ENCODE peak calls at places on chromosomes 12 and 14, in four cellular contexts. One of them, this sample, is unnamed.

GRCh38 chr12:113201187-113202177 is 16.0 kb downstream of the RITA1 start:
- DNase-seq in K562: no peak
- DNase-seq in HepG2: no peak
- DNase-seq in GM12878: no peak
- DNase-seq in this sample: no peak

GRCh38 chr14:61528591-61529021 is 166.7 kb upstream of the HIF1A start:
- DNase-seq in HepG2: no peak
- DNase-seq in GM12878: no peak
- DNase-seq in K562: no peak
- DNase-seq in this sample: no peak

GRCh38 chr12:6372403-6373003 is 2.9 kb downstream of the SCNN1A start:
- DNase-seq in GM12878: no peak
- DNase-seq in HepG2: peak
- DNase-seq in K562: no peak
- DNase-seq in this sample: peak

GRCh38 chr12:112879191-112879705 is 27.5 kb upstream of the OAS1 start:
- DNase-seq in HepG2: no peak
- DNase-seq in GM12878: no peak
- DNase-seq in K562: no peak
- DNase-seq in this sample: no peak

GRCh38 chr12:29242921-29243431 is 93.9 kb downstream of the FAR2 start:
- DNase-seq in GM12878: no peak
- DNase-seq in HepG2: no peak
- DNase-seq in K562: no peak
- DNase-seq in this sample: no peak

GRCh38 chr14:55316528-55316927 is 45.3 kb downstream of the FBXO34 start:
- DNase-seq in GM12878: no peak
- DNase-seq in HepG2: no peak
- DNase-seq in K562: no peak
- DNase-seq in this sample: no peak

GRCh38 chr12:99059824-99060526 is 414.9 kb downstream of the APAF1 start:
- DNase-seq in HepG2: no peak
- DNase-seq in GM12878: no peak
- DNase-seq in K562: no peak
- DNase-seq in this sample: no peak

GRCh38 chr14:93231129-93231979 is 24.3 kb downstream of the UBR7 start:
- DNase-seq in HepG2: no peak
- DNase-seq in K562: no peak
- DNase-seq in GM12878: no peak
- DNase-seq in this sample: peak

GRCh38 chr12:121797937-121798801 is 4.7 kb upstream of the RHOF start:
- DNase-seq in GM12878: no peak
- DNase-seq in K562: no peak
- DNase-seq in HepG2: no peak
- DNase-seq in this sample: no peak

GRCh38 chr14:106837870-106838269 is 1311.5 kb downstream of the TMEM121 start:
- DNase-seq in K562: no peak
- DNase-seq in HepG2: no peak
- DNase-seq in GM12878: no peak
- DNase-seq in this sample: no peak

GRCh38 chr12:77608157-77608755 is 222.4 kb upstream of the NAV3 start:
- DNase-seq in K562: no peak
- DNase-seq in GM12878: no peak
- DNase-seq in HepG2: no peak
- DNase-seq in this sample: no peak

GRCh38 chr12:2185751-2186341 is 133.1 kb downstream of the CACNA1C start:
- DNase-seq in K562: no peak
- DNase-seq in HepG2: no peak
- DNase-seq in GM12878: no peak
- DNase-seq in this sample: no peak

GRCh38 chr12:95763809-95764253 is 26.7 kb downstream of the NTN4 start:
- DNase-seq in GM12878: no peak
- DNase-seq in HepG2: peak
- DNase-seq in K562: no peak
- DNase-seq in this sample: peak

GRCh38 chr14:49972840-49973239 is 80.0 kb downstream of the ARF6 start:
- DNase-seq in GM12878: no peak
- DNase-seq in HepG2: peak
- DNase-seq in K562: no peak
- DNase-seq in this sample: peak

DNA sequence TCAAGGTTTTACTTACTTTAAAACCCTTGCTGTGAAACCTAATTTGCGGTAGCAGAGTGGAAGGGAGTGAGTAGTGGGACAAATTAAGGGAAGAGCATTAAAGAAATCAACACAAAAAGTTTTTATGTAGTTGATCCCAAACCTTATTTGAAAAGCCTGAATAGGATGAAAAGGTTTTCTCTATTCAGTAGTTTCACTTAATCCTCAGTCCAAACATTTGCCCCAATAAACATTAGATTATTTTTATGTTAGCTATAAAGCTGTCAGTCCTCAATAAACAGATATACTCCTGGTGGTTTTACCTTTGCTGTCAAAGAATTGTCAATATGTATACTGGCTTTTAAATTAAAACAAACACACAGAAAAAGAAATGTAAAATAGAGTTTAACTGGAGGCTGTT is 136.0 kb downstream of the PAX9 start:
- DNase-seq in HepG2: no peak
- DNase-seq in GM12878: no peak
- DNase-seq in K562: no peak
- DNase-seq in this sample: no peak
- TF ChIP-seq USF2 in HepG2: no peak
- TF ChIP-seq USF2 in GM12878: no peak
- TF ChIP-seq USF2 in K562: no peak
- TF ChIP-seq USF2 in this sample: no peak

GRCh38 chr12:109239179-109239578 is 69.9 kb downstream of the FOXN4 start:
- DNase-seq in K562: no peak
- DNase-seq in HepG2: no peak
- DNase-seq in GM12878: no peak
- DNase-seq in this sample: no peak

GRCh38 chr12:109234012-109234411 is 75.1 kb downstream of the FOXN4 start:
- DNase-seq in K562: no peak
- DNase-seq in HepG2: no peak
- DNase-seq in GM12878: no peak
- DNase-seq in this sample: no peak

GRCh38 chr12:109232731-109233130 is 76.4 kb downstream of the FOXN4 start:
- DNase-seq in K562: no peak
- DNase-seq in HepG2: no peak
- DNase-seq in GM12878: no peak
- DNase-seq in this sample: no peak

GRCh38 chr12:109239691-109240090 is 69.4 kb downstream of the FOXN4 start:
- DNase-seq in K562: no peak
- DNase-seq in GM12878: no peak
- DNase-seq in HepG2: no peak
- DNase-seq in this sample: no peak

GRCh38 chr12:109236257-109236656 is 72.8 kb downstream of the FOXN4 start:
- DNase-seq in HepG2: no peak
- DNase-seq in K562: no peak
- DNase-seq in GM12878: no peak
- DNase-seq in this sample: no peak
- TF ChIP-seq JUNB in HepG2: no peak
- TF ChIP-seq JUNB in K562: no peak
- TF ChIP-seq JUNB in GM12878: no peak
- TF ChIP-seq JUNB in this sample: no peak

DNA sequence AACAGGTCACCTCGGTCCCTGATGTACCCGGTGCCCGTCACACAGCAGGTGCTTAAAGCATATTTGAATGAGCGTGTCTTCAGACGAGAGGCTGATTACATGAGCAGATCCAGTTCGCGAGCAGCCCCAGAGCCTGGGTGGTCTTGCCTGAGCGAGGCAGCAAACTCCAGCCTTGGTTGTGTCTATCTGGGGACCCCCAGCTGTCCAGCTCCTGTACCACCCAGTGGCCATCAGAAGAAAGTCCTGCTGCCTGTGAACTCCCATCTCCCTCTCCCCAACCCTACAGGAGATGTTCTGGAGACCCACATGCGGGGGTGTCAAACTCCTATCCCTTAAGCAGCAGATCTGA is 174.2 kb downstream of the PHETA1 start:
- DNase-seq in K562: no peak
- DNase-seq in HepG2: no peak
- DNase-seq in GM12878: no peak
- DNase-seq in this sample: no peak
- TF ChIP-seq HDAC2 in K562: no peak
- TF ChIP-seq HDAC2 in HepG2: no peak
- TF ChIP-seq HDAC2 in GM12878: no peak
- TF ChIP-seq HDAC2 in this sample: no peak

GRCh38 chr12:46524778-46525177 is 152.2 kb upstream of the SLC38A2 start:
- DNase-seq in K562: no peak
- DNase-seq in GM12878: no peak
- DNase-seq in HepG2: no peak
- DNase-seq in this sample: peak
- TF ChIP-seq USF2 in K562: no peak
- TF ChIP-seq USF2 in GM12878: no peak
- TF ChIP-seq USF2 in HepG2: no peak
- TF ChIP-seq USF2 in this sample: no peak

GRCh38 chr14:70907996-70908917 is 998 bp downstream of the PCNX1 start:
- DNase-seq in GM12878: no peak
- DNase-seq in K562: peak
- DNase-seq in HepG2: peak
- DNase-seq in this sample: peak
- TF ChIP-seq JUNB in GM12878: no peak
- TF ChIP-seq JUNB in K562: no peak
- TF ChIP-seq JUNB in HepG2: no peak
- TF ChIP-seq JUNB in this sample: no peak

DNA sequence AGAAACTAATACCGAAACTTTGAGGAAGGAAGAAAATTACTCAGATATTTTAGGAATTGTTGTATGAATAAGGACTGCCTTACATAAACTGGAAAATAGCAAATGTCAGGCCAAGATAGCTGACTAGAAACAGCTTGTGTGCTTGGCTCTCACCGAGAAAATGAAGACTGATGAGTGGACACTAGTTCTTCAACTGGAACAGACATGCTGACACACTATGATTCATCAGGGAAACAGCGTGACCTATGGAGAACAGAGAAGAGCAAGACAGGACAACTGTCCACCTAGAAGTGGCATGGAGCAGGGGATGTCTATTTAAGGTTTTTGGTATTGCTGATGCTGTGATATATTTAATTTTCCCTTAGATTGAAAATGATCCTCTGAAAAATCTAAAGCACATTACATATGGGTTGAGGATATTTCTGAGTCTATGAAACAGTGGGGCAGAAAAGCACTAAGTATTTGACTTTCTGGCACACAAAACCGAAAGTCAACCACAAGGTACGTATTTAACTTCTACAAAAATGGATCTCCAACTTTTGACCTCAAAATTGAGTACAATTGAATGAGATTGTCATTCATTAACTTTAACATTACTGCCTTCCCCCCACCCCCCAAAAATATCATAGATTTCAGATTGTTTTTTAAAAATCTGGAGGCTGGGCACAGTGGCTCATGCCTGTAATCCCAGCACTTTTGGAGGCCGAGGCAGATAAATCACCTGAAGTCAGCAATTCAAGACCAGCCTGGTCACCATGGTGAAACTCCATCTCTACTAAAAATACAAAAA is 863.2 kb downstream of the LRFN5 start:
- DNase-seq in HepG2: no peak
- DNase-seq in K562: no peak
- DNase-seq in GM12878: peak
- DNase-seq in this sample: peak
- TF ChIP-seq HDAC2 in HepG2: no peak
- TF ChIP-seq HDAC2 in K562: no peak
- TF ChIP-seq HDAC2 in GM12878: no peak
- TF ChIP-seq HDAC2 in this sample: no peak

DNA sequence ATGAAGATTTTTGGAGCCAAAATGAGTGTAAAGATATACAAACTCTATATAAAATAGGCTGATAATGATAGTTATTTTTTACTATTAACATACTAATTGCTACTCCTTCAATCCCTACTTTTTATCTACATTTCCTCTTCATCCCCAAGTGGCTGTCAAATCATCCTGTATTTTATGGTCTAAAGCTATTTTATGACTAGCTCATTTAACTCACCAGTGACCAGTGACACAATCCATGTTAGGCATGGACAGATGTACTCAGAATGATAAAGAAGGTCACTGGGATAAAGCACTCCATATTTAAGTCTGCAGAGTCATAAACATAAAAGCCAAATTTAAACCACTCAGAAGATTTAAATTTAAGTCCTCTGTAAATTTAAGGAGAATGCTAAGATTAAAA is 183.0 kb downstream of the MED13L start:
- DNase-seq in GM12878: no peak
- DNase-seq in K562: peak
- DNase-seq in HepG2: no peak
- DNase-seq in this sample: no peak
- TF ChIP-seq USF2 in GM12878: no peak
- TF ChIP-seq USF2 in K562: no peak
- TF ChIP-seq USF2 in HepG2: no peak
- TF ChIP-seq USF2 in this sample: no peak

This sample was measured in A549.